ENCODE peak calls at places on chromosomes 11 and 22, in eight cellular contexts. C is mesothelial cell of epicardium; I is hypothalamus; E is amygdala; F is H54; K is T-helper 2 cell; Y is stimulated activated CD8-positive, alpha-beta memory T cell treated with anti-CD3 and anti-CD28 coated beads, Interleukin-15, amount 100 ng/mL, for 24 hours; B is spleen. W is an unnamed sample.

GRCh38 chr22:39454385-39454871 is 2.4 kb upstream of the MGAT3 start:
- DNase-seq in B (no peak), Y (no peak), I (no peak), E (no peak), F (no peak), C (no peak), K (no peak), W (no peak)

GRCh38 chr11:102921587-102922220 is 33.8 kb downstream of the MMP13 start:
- DNase-seq in Y (no peak), E (no peak), K (no peak), B (no peak), F (no peak), I (no peak), C (no peak), W (no peak)

GRCh38 chr11:59174664-59175033 is 2.7 kb downstream of the DTX4 start:
- DNase-seq in B (no peak), C (no peak), F (peak; percentile 31), E (no peak), Y (no peak), I (peak; percentile 30), K (no peak), W (no peak)

GRCh38 chr22:29587938-29588699 is 7.2 kb upstream of the NIPSNAP1 start:
- DNase-seq in E (no peak), B (no peak), C (no peak), Y (no peak), F (peak; percentile 47), I (no peak), K (no peak), W (no peak)

GRCh38 chr22:23305922-23306374 is 125.6 kb downstream of the BCR start:
- DNase-seq in K (no peak), F (no peak), C (no peak), Y (no peak), B (peak; percentile 85), E (peak; percentile 85), I (peak; percentile 83), W (no peak)

GRCh38 chr11:113397212-113397611 is 9.6 kb downstream of the ANKK1 start:
- DNase-seq in E (no peak), F (no peak), C (no peak), I (no peak), K (no peak), Y (no peak), B (peak; percentile 67), W (no peak)

GRCh38 chr11:47188262-47188661 is 2.0 kb upstream of the PACSIN3 start:
- DNase-seq in Y (no peak), C (no peak), K (no peak), F (no peak), E (no peak), I (no peak), B (no peak), W (no peak)

GRCh38 chr11:131745405-131745804 is 375.0 kb downstream of the NTM start:
- DNase-seq in E (no peak), C (no peak), K (no peak), I (no peak), B (no peak), Y (no peak), F (peak; percentile 22), W (no peak)

GRCh38 chr22:30208631-30209603 is 37.6 kb downstream of the LIF start:
- DNase-seq in Y (no peak), C (no peak), B (no peak), E (no peak), F (no peak), I (no peak), K (no peak), W (no peak)

GRCh38 chr11:100936781-100937180 is 192.8 kb downstream of the PGR start:
- DNase-seq in Y (no peak), F (no peak), K (no peak), E (no peak), B (no peak), C (no peak), I (no peak), W (no peak)

GRCh38 chr22:25362215-25362882 is 142.9 kb downstream of the CRYBB2 start:
- DNase-seq in I (peak; percentile 62), B (peak; percentile 86), C (peak; percentile 62), F (no peak), Y (peak; percentile 59), E (peak; percentile 74), K (peak; percentile 58), W (peak; percentile 71)

GRCh38 chr11:117697319-117697718 is 99.7 kb downstream of the DSCAML1 start:
- DNase-seq in Y (no peak), C (no peak), I (no peak), F (no peak), K (no peak), B (no peak), E (no peak), W (no peak)

GRCh38 chr22:28019360-28019759 is 100.3 kb upstream of the PITPNB start:
- DNase-seq in I (no peak), F (peak; percentile 61), C (no peak), Y (no peak), E (no peak), B (peak; percentile 65), K (no peak), W (no peak)

GRCh38 chr11:20035701-20036601 is 124.3 kb downstream of the DBX1 start:
- DNase-seq in B (no peak), E (no peak), Y (no peak), K (no peak), I (no peak), F (peak; percentile 82), C (no peak), W (no peak)

GRCh38 chr11:130269544-130269943 is 45.2 kb downstream of the ZBTB44 start:
- DNase-seq in Y (no peak), C (no peak), K (no peak), E (no peak), F (no peak), I (no peak), B (no peak), W (no peak)

GRCh38 chr11:130611791-130612251 is 163.4 kb downstream of the ADAMTS15 start:
- DNase-seq in I (no peak), C (no peak), B (no peak), K (no peak), E (no peak), F (peak; percentile 41), Y (no peak), W (no peak)

GRCh38 chr11:15707194-15707593 is 592.5 kb downstream of the INSC start:
- DNase-seq in K (no peak), Y (no peak), E (no peak), C (no peak), I (no peak), B (no peak), F (no peak), W (no peak)

GRCh38 chr22:38034278-38034882 is 22.8 kb upstream of the PICK1 start:
- DNase-seq in C (no peak), K (no peak), F (peak; percentile 95), Y (no peak), I (peak; percentile 89), B (peak; percentile 81), E (peak; percentile 85), W (peak; percentile 74)

GRCh38 chr11:123203934-123204333 is 8.9 kb upstream of the CLMP start:
- DNase-seq in F (no peak), C (no peak), I (no peak), Y (no peak), B (no peak), K (no peak), E (no peak), W (no peak)

GRCh38 chr22:44995282-44995597 is 14.6 kb downstream of the PHF21B start:
- DNase-seq in C (no peak), Y (no peak), B (no peak), K (no peak), E (no peak), I (no peak), F (no peak), W (no peak)

GRCh38 chr22:25509391-25509791 is 55.1 kb upstream of the GRK3 start:
- DNase-seq in C (no peak), I (no peak), F (no peak), B (no peak), E (no peak), Y (no peak), K (no peak), W (no peak)

GRCh38 chr11:7060828-7061227 is 28.0 kb upstream of the RBMXL2 start:
- DNase-seq in K (no peak), E (no peak), I (no peak), C (no peak), F (no peak), Y (no peak), B (no peak), W (no peak)

GRCh38 chr11:93740802-93741093 is 547 bp downstream of the TAF1D start:
- DNase-seq in I (peak; percentile 54), B (peak; percentile 91), E (peak; percentile 64), C (no peak), Y (no peak), F (no peak), K (peak; percentile 53), W (peak; percentile 22)

GRCh38 chr11:125207866-125208425 is 43.4 kb downstream of the PKNOX2 start:
- DNase-seq in C (no peak), I (no peak), B (no peak), F (no peak), K (no peak), Y (no peak), E (no peak), W (no peak)

GRCh38 chr22:35477911-35478582 is 62.6 kb upstream of the RASD2 start:
- DNase-seq in C (peak; percentile 67), I (no peak), B (no peak), E (no peak), F (peak; percentile 56), K (no peak), Y (no peak), W (peak; percentile 49)

GRCh38 chr22:25448435-25449051 is 115.9 kb upstream of the GRK3 start:
- DNase-seq in E (no peak), B (no peak), Y (no peak), I (peak; percentile 5), C (no peak), K (no peak), F (no peak), W (no peak)

GRCh38 chr22:20422271-20422958 is 15.2 kb downstream of the SCARF2 start:
- DNase-seq in C (no peak), B (peak; percentile 18), F (no peak), E (peak; percentile 57), K (no peak), Y (no peak), I (no peak), W (no peak)

GRCh38 chr11:64173616-64174355 is 7.9 kb upstream of the MACROD1 start:
- DNase-seq in B (no peak), K (no peak), Y (no peak), C (no peak), F (no peak), I (no peak), E (no peak), W (peak; percentile 18)

GRCh38 chr11:26622201-26622600 is 50.1 kb upstream of the MUC15 start:
- DNase-seq in E (no peak), Y (no peak), F (no peak), C (no peak), I (no peak), K (no peak), B (no peak), W (no peak)

GRCh38 chr11:1759151-1759850 is 4.4 kb downstream of the CTSD start:
- DNase-seq in I (no peak), F (no peak), K (no peak), Y (no peak), E (no peak), C (no peak), B (peak; percentile 82), W (no peak)

GRCh38 chr22:27387561-27387960 is 414.0 kb downstream of the MN1 start:
- DNase-seq in K (no peak), F (no peak), I (no peak), E (no peak), Y (no peak), C (no peak), B (no peak), W (no peak)

GRCh38 chr11:60840711-60841430 is 1.0 kb upstream of the CCDC86 start:
- DNase-seq in F (peak; percentile 71), E (no peak), B (no peak), C (no peak), I (no peak), Y (no peak), K (no peak), W (no peak)

GRCh38 chr11:27216268-27217149 is 146.5 kb downstream of the CCDC34 start:
- DNase-seq in Y (no peak), B (peak; percentile 83), C (no peak), F (no peak), K (no peak), I (no peak), E (no peak), W (no peak)

GRCh38 chr22:38965614-38966378 is 8.4 kb downstream of the APOBEC3A start:
- DNase-seq in C (no peak), I (no peak), K (no peak), E (no peak), Y (no peak), B (peak; percentile 63), F (no peak), W (no peak)

W was measured in 8988T.